ENCODE peak calls at places on chromosomes 5 and 9, in five cellular contexts. One of them, this sample, is unnamed.

GRCh38 chr9:134283111-134283515 is 43.1 kb upstream of the RXRA start:
- DNase-seq in amniotic stem cell: no peak
- DNase-seq in neural progenitor cell: no peak
- DNase-seq in midbrain: peak; percentile 84
- DNase-seq in HFF-Myc: no peak
- DNase-seq in this sample: peak; percentile 81

GRCh38 chr5:133896873-133897272 is 71.6 kb downstream of the C5orf15 start:
- DNase-seq in amniotic stem cell: no peak
- DNase-seq in neural progenitor cell: no peak
- DNase-seq in midbrain: no peak
- DNase-seq in HFF-Myc: no peak
- DNase-seq in this sample: no peak

GRCh38 chr5:36168737-36169136 is 16.8 kb downstream of the SKP2 start:
- DNase-seq in amniotic stem cell: no peak
- DNase-seq in neural progenitor cell: no peak
- DNase-seq in midbrain: no peak
- DNase-seq in HFF-Myc: no peak
- DNase-seq in this sample: no peak

GRCh38 chr5:96931605-96932004 is 4.3 kb upstream of the LNPEP start:
- DNase-seq in amniotic stem cell: no peak
- DNase-seq in neural progenitor cell: no peak
- DNase-seq in midbrain: no peak
- DNase-seq in HFF-Myc: no peak
- DNase-seq in this sample: no peak

GRCh38 chr9:76390656-76391055 is 3.6 kb downstream of the RFK start:
- DNase-seq in amniotic stem cell: no peak
- DNase-seq in neural progenitor cell: no peak
- DNase-seq in midbrain: no peak
- DNase-seq in HFF-Myc: no peak
- DNase-seq in this sample: no peak

GRCh38 chr5:68883441-68883840 is 210.4 kb upstream of the SLC30A5 start:
- DNase-seq in amniotic stem cell: no peak
- DNase-seq in neural progenitor cell: peak; percentile 40
- DNase-seq in midbrain: no peak
- DNase-seq in HFF-Myc: no peak
- DNase-seq in this sample: no peak

GRCh38 chr5:145806923-145807322 is 28.2 kb downstream of the PRELID2 start:
- DNase-seq in amniotic stem cell: no peak
- DNase-seq in neural progenitor cell: no peak
- DNase-seq in midbrain: no peak
- DNase-seq in HFF-Myc: no peak
- DNase-seq in this sample: no peak

GRCh38 chr5:179340465-179340864 is 4.8 kb downstream of the ADAMTS2 start:
- DNase-seq in amniotic stem cell: no peak
- DNase-seq in neural progenitor cell: no peak
- DNase-seq in midbrain: no peak
- DNase-seq in HFF-Myc: no peak
- DNase-seq in this sample: no peak

GRCh38 chr5:14405706-14406553 is 175.7 kb upstream of the OTULINL start:
- DNase-seq in amniotic stem cell: no peak
- DNase-seq in neural progenitor cell: no peak
- DNase-seq in midbrain: no peak
- DNase-seq in HFF-Myc: no peak
- DNase-seq in this sample: no peak

GRCh38 chr9:92759990-92760893 is 4.4 kb downstream of the BICD2 start:
- DNase-seq in amniotic stem cell: no peak
- DNase-seq in neural progenitor cell: no peak
- DNase-seq in midbrain: peak; percentile 47
- DNase-seq in HFF-Myc: no peak
- DNase-seq in this sample: peak; percentile 53

GRCh38 chr5:163564321-163564924 is 59.0 kb downstream of the MAT2B start:
- DNase-seq in amniotic stem cell: peak; percentile 29
- DNase-seq in neural progenitor cell: peak; percentile 59
- DNase-seq in midbrain: peak; percentile 75
- DNase-seq in HFF-Myc: peak; percentile 55
- DNase-seq in this sample: peak; percentile 22

GRCh38 chr5:135386886-135387628 is 12.0 kb downstream of the MACROH2A1 start:
- DNase-seq in amniotic stem cell: peak; percentile 74
- DNase-seq in neural progenitor cell: no peak
- DNase-seq in midbrain: peak; percentile 9
- DNase-seq in HFF-Myc: peak; percentile 80
- DNase-seq in this sample: no peak

GRCh38 chr5:26482817-26483375 is 555.5 kb downstream of the CDH9 start:
- DNase-seq in amniotic stem cell: no peak
- DNase-seq in neural progenitor cell: peak; percentile 87
- DNase-seq in midbrain: peak; percentile 33
- DNase-seq in HFF-Myc: no peak
- DNase-seq in this sample: no peak

GRCh38 chr9:7103382-7104170 is 345.8 kb downstream of the KDM4C start:
- DNase-seq in amniotic stem cell: no peak
- DNase-seq in neural progenitor cell: peak; percentile 18
- DNase-seq in midbrain: no peak
- DNase-seq in HFF-Myc: no peak
- DNase-seq in this sample: no peak

GRCh38 chr9:94949330-94949729 is 222.8 kb downstream of the AOPEP start:
- DNase-seq in amniotic stem cell: no peak
- DNase-seq in neural progenitor cell: no peak
- DNase-seq in midbrain: no peak
- DNase-seq in HFF-Myc: no peak
- DNase-seq in this sample: no peak

GRCh38 chr5:150024241-150024984 is 23.9 kb downstream of the HMGXB3 start:
- DNase-seq in amniotic stem cell: no peak
- DNase-seq in neural progenitor cell: no peak
- DNase-seq in midbrain: no peak
- DNase-seq in HFF-Myc: no peak
- DNase-seq in this sample: no peak

GRCh38 chr9:89502038-89502601 is 4.2 kb upstream of the SEMA4D start:
- DNase-seq in amniotic stem cell: no peak
- DNase-seq in neural progenitor cell: no peak
- DNase-seq in midbrain: no peak
- DNase-seq in HFF-Myc: no peak
- DNase-seq in this sample: no peak

GRCh38 chr5:43664641-43665040 is 61.7 kb downstream of the NNT start:
- DNase-seq in amniotic stem cell: no peak
- DNase-seq in neural progenitor cell: no peak
- DNase-seq in midbrain: no peak
- DNase-seq in HFF-Myc: no peak
- DNase-seq in this sample: no peak

GRCh38 chr5:137393196-137393993 is 105.7 kb downstream of the SPOCK1 start:
- DNase-seq in amniotic stem cell: no peak
- DNase-seq in neural progenitor cell: no peak
- DNase-seq in midbrain: no peak
- DNase-seq in HFF-Myc: no peak
- DNase-seq in this sample: no peak

GRCh38 chr9:3205421-3206095 is 320.2 kb downstream of the RFX3 start:
- DNase-seq in amniotic stem cell: no peak
- DNase-seq in neural progenitor cell: no peak
- DNase-seq in midbrain: peak; percentile 1
- DNase-seq in HFF-Myc: peak; percentile 16
- DNase-seq in this sample: no peak

GRCh38 chr9:115127191-115127817 is 9.3 kb upstream of the TNC start:
- DNase-seq in amniotic stem cell: no peak
- DNase-seq in neural progenitor cell: no peak
- DNase-seq in midbrain: no peak
- DNase-seq in HFF-Myc: peak; percentile 43
- DNase-seq in this sample: no peak

GRCh38 chr5:107213025-107213424 is 457.7 kb downstream of the EFNA5 start:
- DNase-seq in amniotic stem cell: no peak
- DNase-seq in neural progenitor cell: no peak
- DNase-seq in midbrain: no peak
- DNase-seq in HFF-Myc: no peak
- DNase-seq in this sample: no peak

GRCh38 chr5:24381861-24382460 is 262.8 kb downstream of the CDH10 start:
- DNase-seq in amniotic stem cell: no peak
- DNase-seq in neural progenitor cell: peak; percentile 11
- DNase-seq in midbrain: no peak
- DNase-seq in HFF-Myc: no peak
- DNase-seq in this sample: no peak

GRCh38 chr5:142017832-142018427 is 5.1 kb upstream of the GNPDA1 start:
- DNase-seq in amniotic stem cell: no peak
- DNase-seq in neural progenitor cell: no peak
- DNase-seq in midbrain: no peak
- DNase-seq in HFF-Myc: no peak
- DNase-seq in this sample: no peak

GRCh38 chr9:120389867-120390266 is 190.1 kb downstream of the CDK5RAP2 start:
- DNase-seq in amniotic stem cell: no peak
- DNase-seq in neural progenitor cell: no peak
- DNase-seq in midbrain: no peak
- DNase-seq in HFF-Myc: no peak
- DNase-seq in this sample: no peak

GRCh38 chr9:35552837-35553236 is 52.2 kb upstream of the TESK1 start:
- DNase-seq in amniotic stem cell: no peak
- DNase-seq in neural progenitor cell: no peak
- DNase-seq in midbrain: no peak
- DNase-seq in HFF-Myc: no peak
- DNase-seq in this sample: no peak

GRCh38 chr9:100014846-100015245 is 84.0 kb downstream of the ERP44 start:
- DNase-seq in amniotic stem cell: no peak
- DNase-seq in neural progenitor cell: peak; percentile 7
- DNase-seq in midbrain: no peak
- DNase-seq in HFF-Myc: no peak
- DNase-seq in this sample: no peak

GRCh38 chr5:123785160-123786001 is 273.4 kb downstream of the CSNK1G3 start:
- DNase-seq in amniotic stem cell: peak; percentile 33
- DNase-seq in neural progenitor cell: peak; percentile 5
- DNase-seq in midbrain: peak; percentile 15
- DNase-seq in HFF-Myc: peak; percentile 84
- DNase-seq in this sample: no peak

GRCh38 chr9:92328225-92328624 is 2.5 kb downstream of the CENPP start:
- DNase-seq in amniotic stem cell: peak; percentile 40
- DNase-seq in neural progenitor cell: peak; percentile 16
- DNase-seq in midbrain: no peak
- DNase-seq in HFF-Myc: peak; percentile 46
- DNase-seq in this sample: no peak

GRCh38 chr5:1113332-1113690 is 1.4 kb upstream of the SLC12A7 start:
- DNase-seq in amniotic stem cell: no peak
- DNase-seq in neural progenitor cell: no peak
- DNase-seq in midbrain: no peak
- DNase-seq in HFF-Myc: no peak
- DNase-seq in this sample: no peak